ENCODE peak calls at places on chromosomes 13 and 19, in six cellular contexts. One of them, this sample, is unnamed.

GRCh38 chr13:23547000-23547590 is 23.1 kb upstream of the TNFRSF19 start:
- DNase-seq in left lung: peak
- DNase-seq in endothelial cell: peak
- DNase-seq in stomach: no peak
- DNase-seq in WTC11: peak
- DNase-seq in hepatocyte: peak
- DNase-seq in this sample: no peak

GRCh38 chr13:96982672-96983071 is 11.6 kb downstream of the OXGR1 start:
- DNase-seq in left lung: no peak
- DNase-seq in endothelial cell: no peak
- DNase-seq in stomach: no peak
- DNase-seq in WTC11: no peak
- DNase-seq in hepatocyte: no peak
- DNase-seq in this sample: no peak

GRCh38 chr13:98890920-98891319 is 86.9 kb downstream of the DOCK9 start:
- DNase-seq in left lung: no peak
- DNase-seq in endothelial cell: peak
- DNase-seq in stomach: no peak
- DNase-seq in WTC11: peak
- DNase-seq in hepatocyte: no peak
- DNase-seq in this sample: no peak

GRCh38 chr13:51799261-51799660 is 4.7 kb downstream of the DHRS12 start:
- DNase-seq in left lung: no peak
- DNase-seq in endothelial cell: no peak
- DNase-seq in stomach: no peak
- DNase-seq in WTC11: no peak
- DNase-seq in hepatocyte: no peak
- DNase-seq in this sample: no peak

GRCh38 chr13:59259416-59260000 is 904.2 kb downstream of the DIAPH3 start:
- DNase-seq in left lung: no peak
- DNase-seq in endothelial cell: no peak
- DNase-seq in stomach: no peak
- DNase-seq in WTC11: no peak
- DNase-seq in hepatocyte: no peak
- DNase-seq in this sample: no peak

GRCh38 chr19:49929611-49930482 is 543 bp upstream of the NUP62 start:
- DNase-seq in left lung: peak
- DNase-seq in endothelial cell: peak
- DNase-seq in stomach: peak
- DNase-seq in WTC11: peak
- DNase-seq in hepatocyte: peak
- DNase-seq in this sample: peak

GRCh38 chr13:62358646-62358932 is 942.9 kb upstream of the PCDH20 start:
- DNase-seq in left lung: no peak
- DNase-seq in endothelial cell: no peak
- DNase-seq in stomach: no peak
- DNase-seq in WTC11: no peak
- DNase-seq in hepatocyte: no peak
- DNase-seq in this sample: no peak

GRCh38 chr13:110907301-110907700 is 7.6 kb downstream of the ANKRD10 start:
- DNase-seq in left lung: no peak
- DNase-seq in endothelial cell: no peak
- DNase-seq in stomach: no peak
- DNase-seq in WTC11: no peak
- DNase-seq in hepatocyte: no peak
- DNase-seq in this sample: no peak

GRCh38 chr19:16495982-16496612 is at the start of the genes C19orf44 and CALR3:
- DNase-seq in left lung: peak
- DNase-seq in endothelial cell: peak
- DNase-seq in stomach: peak
- DNase-seq in WTC11: peak
- DNase-seq in hepatocyte: peak
- DNase-seq in this sample: peak

GRCh38 chr19:17054746-17055145 is 20.5 kb downstream of the HAUS8 start:
- DNase-seq in left lung: no peak
- DNase-seq in endothelial cell: no peak
- DNase-seq in stomach: no peak
- DNase-seq in WTC11: no peak
- DNase-seq in hepatocyte: no peak
- DNase-seq in this sample: no peak

GRCh38 chr19:17468302-17469091 is 1.8 kb upstream of the SLC27A1 start:
- DNase-seq in left lung: peak
- DNase-seq in endothelial cell: no peak
- DNase-seq in stomach: peak
- DNase-seq in WTC11: no peak
- DNase-seq in hepatocyte: no peak
- DNase-seq in this sample: no peak

GRCh38 chr13:101453784-101454201 is 1.3 kb downstream of the ITGBL1 start:
- DNase-seq in left lung: peak
- DNase-seq in endothelial cell: peak
- DNase-seq in stomach: peak
- DNase-seq in WTC11: peak
- DNase-seq in hepatocyte: no peak
- DNase-seq in this sample: no peak

GRCh38 chr13:21348771-21349170 is 110.3 kb downstream of the ZDHHC20 start:
- DNase-seq in left lung: no peak
- DNase-seq in endothelial cell: no peak
- DNase-seq in stomach: no peak
- DNase-seq in WTC11: no peak
- DNase-seq in hepatocyte: no peak
- DNase-seq in this sample: no peak

GRCh38 chr19:18939922-18940775 is 868 bp downstream of the HOMER3 start:
- DNase-seq in left lung: peak
- DNase-seq in endothelial cell: peak
- DNase-seq in stomach: peak
- DNase-seq in WTC11: peak
- DNase-seq in hepatocyte: peak
- DNase-seq in this sample: no peak

GRCh38 chr19:35000647-35001501 is 751 bp downstream of the GRAMD1A start:
- DNase-seq in left lung: peak
- DNase-seq in endothelial cell: peak
- DNase-seq in stomach: no peak
- DNase-seq in WTC11: peak
- DNase-seq in hepatocyte: peak
- DNase-seq in this sample: no peak

GRCh38 chr13:48492123-48493075 is 40.5 kb downstream of the RCBTB2 start:
- DNase-seq in left lung: peak
- DNase-seq in endothelial cell: peak
- DNase-seq in stomach: peak
- DNase-seq in WTC11: no peak
- DNase-seq in hepatocyte: peak
- DNase-seq in this sample: no peak

GRCh38 chr19:8208119-8208709 is 956 bp upstream of the CERS4 start:
- DNase-seq in left lung: no peak
- DNase-seq in endothelial cell: no peak
- DNase-seq in stomach: peak
- DNase-seq in WTC11: peak
- DNase-seq in hepatocyte: peak
- DNase-seq in this sample: no peak

GRCh38 chr13:37306778-37307544 is 201.5 kb upstream of the CSNK1A1L start:
- DNase-seq in left lung: no peak
- DNase-seq in endothelial cell: no peak
- DNase-seq in stomach: no peak
- DNase-seq in WTC11: no peak
- DNase-seq in hepatocyte: no peak
- DNase-seq in this sample: peak

GRCh38 chr19:46745521-46746280 is at the start of gene FKRP:
- DNase-seq in left lung: peak
- DNase-seq in endothelial cell: peak
- DNase-seq in stomach: peak
- DNase-seq in WTC11: peak
- DNase-seq in hepatocyte: peak
- DNase-seq in this sample: no peak

GRCh38 chr19:45468159-45468651 is 409 bp downstream of the FOSB start:
- DNase-seq in left lung: peak
- DNase-seq in endothelial cell: no peak
- DNase-seq in stomach: peak
- DNase-seq in WTC11: no peak
- DNase-seq in hepatocyte: peak
- DNase-seq in this sample: no peak

GRCh38 chr19:45468803-45469131 is 971 bp downstream of the FOSB start:
- DNase-seq in left lung: no peak
- DNase-seq in endothelial cell: no peak
- DNase-seq in stomach: peak
- DNase-seq in WTC11: no peak
- DNase-seq in hepatocyte: no peak
- DNase-seq in this sample: no peak

GRCh38 chr19:45470147-45471081 is 2.6 kb downstream of the FOSB start:
- DNase-seq in left lung: peak
- DNase-seq in endothelial cell: no peak
- DNase-seq in stomach: no peak
- DNase-seq in WTC11: no peak
- DNase-seq in hepatocyte: peak
- DNase-seq in this sample: no peak

GRCh38 chr19:45469835-45470146 is 2.0 kb downstream of the FOSB start:
- DNase-seq in left lung: no peak
- DNase-seq in endothelial cell: no peak
- DNase-seq in stomach: peak
- DNase-seq in WTC11: peak
- DNase-seq in hepatocyte: no peak
- DNase-seq in this sample: no peak

GRCh38 chr19:45469132-45469834 is 1.5 kb downstream of the FOSB start:
- DNase-seq in left lung: peak
- DNase-seq in endothelial cell: peak
- DNase-seq in stomach: peak
- DNase-seq in WTC11: peak
- DNase-seq in hepatocyte: peak
- DNase-seq in this sample: no peak
- TF ChIP-seq CTCF in left lung: no peak
- TF ChIP-seq CTCF in endothelial cell: no peak
- TF ChIP-seq CTCF in stomach: no peak
- TF ChIP-seq CTCF in WTC11: no peak
- TF ChIP-seq CTCF in hepatocyte: no peak
- TF ChIP-seq CTCF in this sample: peak

GRCh38 chr19:2208975-2209374 is 27.2 kb downstream of the PLEKHJ1 start:
- DNase-seq in left lung: no peak
- DNase-seq in endothelial cell: no peak
- DNase-seq in stomach: no peak
- DNase-seq in WTC11: no peak
- DNase-seq in hepatocyte: no peak
- DNase-seq in this sample: no peak

GRCh38 chr19:2210206-2210605 is 25.9 kb downstream of the PLEKHJ1 start:
- DNase-seq in left lung: no peak
- DNase-seq in endothelial cell: no peak
- DNase-seq in stomach: no peak
- DNase-seq in WTC11: no peak
- DNase-seq in hepatocyte: no peak
- DNase-seq in this sample: no peak

GRCh38 chr19:2209408-2209807 is 26.7 kb downstream of the PLEKHJ1 start:
- DNase-seq in left lung: no peak
- DNase-seq in endothelial cell: no peak
- DNase-seq in stomach: no peak
- DNase-seq in WTC11: no peak
- DNase-seq in hepatocyte: no peak
- DNase-seq in this sample: no peak

GRCh38 chr19:2207008-2207407 is 29.1 kb downstream of the PLEKHJ1 start:
- DNase-seq in left lung: no peak
- DNase-seq in endothelial cell: no peak
- DNase-seq in stomach: no peak
- DNase-seq in WTC11: no peak
- DNase-seq in hepatocyte: no peak
- DNase-seq in this sample: no peak

DNA sequence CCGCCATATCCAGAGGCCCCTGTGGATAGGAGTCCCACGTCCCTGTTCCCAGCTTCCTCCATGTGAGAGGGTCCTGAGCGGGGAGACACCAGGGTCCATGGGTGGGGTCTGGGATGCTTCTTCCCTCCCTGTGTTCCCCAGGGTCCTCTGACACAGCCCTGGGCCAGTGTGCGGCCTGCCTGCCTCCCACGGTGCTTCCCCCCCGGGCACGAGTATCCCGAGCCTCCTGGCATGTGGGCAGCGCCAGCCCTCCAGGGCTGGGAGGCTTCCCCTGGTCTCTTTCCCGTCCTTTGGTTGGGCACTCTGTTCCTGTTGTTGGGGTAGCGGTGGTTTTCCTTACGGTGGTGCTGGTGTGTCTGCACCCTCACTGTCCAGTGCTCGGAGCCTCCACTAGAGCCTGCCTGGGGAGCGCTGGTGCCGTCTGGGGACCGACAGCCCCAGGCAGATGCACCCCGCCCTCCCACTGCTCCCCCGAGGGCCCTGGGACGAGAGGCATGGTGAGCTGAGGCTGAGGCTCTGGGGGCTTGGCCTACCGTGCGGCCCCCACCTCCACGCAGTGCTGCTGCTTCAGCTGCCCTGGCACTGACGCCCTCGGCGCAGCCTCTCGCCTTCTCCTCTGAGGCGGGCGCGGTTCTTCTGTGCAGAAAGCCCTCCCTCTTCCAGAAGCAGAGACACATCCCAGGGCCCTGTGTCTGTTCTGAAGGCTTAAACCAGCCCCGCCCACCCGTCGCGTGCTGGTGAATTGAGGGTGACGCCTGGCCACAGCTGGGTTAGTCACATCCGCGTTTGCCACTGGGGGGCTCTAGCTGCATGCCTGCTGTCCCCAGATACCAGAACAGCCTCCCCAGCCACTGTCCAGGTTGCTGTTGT is 27.9 kb downstream of the PLEKHJ1 start:
- DNase-seq in left lung: no peak
- DNase-seq in endothelial cell: no peak
- DNase-seq in stomach: peak
- DNase-seq in WTC11: peak
- DNase-seq in hepatocyte: peak
- DNase-seq in this sample: no peak
- TF ChIP-seq CTCF in left lung: no peak
- TF ChIP-seq CTCF in endothelial cell: no peak
- TF ChIP-seq CTCF in stomach: no peak
- TF ChIP-seq CTCF in WTC11: no peak
- TF ChIP-seq CTCF in hepatocyte: no peak
- TF ChIP-seq CTCF in this sample: peak

GRCh38 chr19:36032251-36033104 is at the start of gene CLIP3:
- DNase-seq in left lung: no peak
- DNase-seq in endothelial cell: peak
- DNase-seq in stomach: no peak
- DNase-seq in WTC11: peak
- DNase-seq in hepatocyte: peak
- DNase-seq in this sample: no peak

GRCh38 chr19:36031308-36031707 is 1.4 kb downstream of the CLIP3 start:
- DNase-seq in left lung: no peak
- DNase-seq in endothelial cell: no peak
- DNase-seq in stomach: no peak
- DNase-seq in WTC11: no peak
- DNase-seq in hepatocyte: no peak
- DNase-seq in this sample: no peak

GRCh38 chr19:36028313-36029041 is 4.2 kb downstream of the CLIP3 start:
- DNase-seq in left lung: no peak
- DNase-seq in endothelial cell: no peak
- DNase-seq in stomach: no peak
- DNase-seq in WTC11: no peak
- DNase-seq in hepatocyte: no peak
- DNase-seq in this sample: no peak

GRCh38 chr19:36027696-36028095 is 5.0 kb downstream of the CLIP3 start:
- DNase-seq in left lung: no peak
- DNase-seq in endothelial cell: no peak
- DNase-seq in stomach: no peak
- DNase-seq in WTC11: no peak
- DNase-seq in hepatocyte: no peak
- DNase-seq in this sample: no peak

GRCh38 chr19:36030264-36031148 is 2.2 kb downstream of the CLIP3 start:
- DNase-seq in left lung: no peak
- DNase-seq in endothelial cell: no peak
- DNase-seq in stomach: no peak
- DNase-seq in WTC11: no peak
- DNase-seq in hepatocyte: no peak
- DNase-seq in this sample: no peak
- TF ChIP-seq CTCF in left lung: no peak
- TF ChIP-seq CTCF in endothelial cell: no peak
- TF ChIP-seq CTCF in stomach: no peak
- TF ChIP-seq CTCF in WTC11: no peak
- TF ChIP-seq CTCF in hepatocyte: no peak
- TF ChIP-seq CTCF in this sample: peak

GRCh38 chr19:38544569-38545315 is 73.0 kb downstream of the MAP4K1 start:
- DNase-seq in left lung: peak
- DNase-seq in endothelial cell: no peak
- DNase-seq in stomach: no peak
- DNase-seq in WTC11: no peak
- DNase-seq in hepatocyte: no peak
- DNase-seq in this sample: peak
- TF ChIP-seq CTCF in left lung: peak
- TF ChIP-seq CTCF in endothelial cell: no peak
- TF ChIP-seq CTCF in stomach: no peak
- TF ChIP-seq CTCF in WTC11: peak
- TF ChIP-seq CTCF in hepatocyte: peak
- TF ChIP-seq CTCF in this sample: peak